ENCODE peak calls at places on chromosome 15, in eight cellular contexts. J is mucosa of descending colon, A is hepatocyte, R is astrocyte, V is heart left ventricle, K is ovary, N is cardiac muscle cell, X is spleen. I is an unnamed sample.

GRCh38 chr15:84878504-84878903 is 6.0 kb upstream of the SLC28A1 start:
- DNase-seq in V (peak; percentile 56), X (no peak), N (peak; percentile 70), R (peak; percentile 23), A (peak; percentile 71), K (peak; percentile 70), J (no peak), I (peak; percentile 1)

GRCh38 chr15:39321977-39322376 is 258.9 kb upstream of the THBS1 start:
- DNase-seq in K (no peak), N (peak; percentile 48), J (no peak), R (peak; percentile 62), V (no peak), X (no peak), A (no peak), I (no peak)

GRCh38 chr15:57455969-57456368 is 79.7 kb downstream of the CGNL1 start:
- DNase-seq in J (no peak), R (no peak), A (no peak), K (no peak), X (no peak), N (no peak), V (no peak), I (no peak)

GRCh38 chr15:78875107-78875914 is 2.6 kb downstream of the MORF4L1 start:
- DNase-seq in J (no peak), R (no peak), A (no peak), N (no peak), X (no peak), K (peak; percentile 34), V (no peak), I (no peak)

GRCh38 chr15:26869628-26870027 is 2.8 kb downstream of the GABRA5 start:
- DNase-seq in V (no peak), K (no peak), J (no peak), N (no peak), A (no peak), R (no peak), X (no peak), I (no peak)

GRCh38 chr15:37134699-37135131 is 34.4 kb upstream of the MEIS2 start:
- DNase-seq in K (no peak), J (no peak), R (no peak), N (peak; percentile 60), V (no peak), A (peak; percentile 44), X (no peak), I (no peak)

GRCh38 chr15:36688310-36689102 is 109.1 kb downstream of the CDIN1 start:
- DNase-seq in A (no peak), J (no peak), N (peak; percentile 15), X (no peak), V (no peak), R (peak; percentile 61), K (no peak), I (no peak)

GRCh38 chr15:67967871-67968423 is 86.2 kb upstream of the PIAS1 start:
- DNase-seq in J (peak; percentile 74), X (peak; percentile 87), N (peak; percentile 79), K (peak; percentile 83), V (peak; percentile 82), A (peak; percentile 87), R (peak; percentile 53), I (peak; percentile 19)

GRCh38 chr15:50686468-50687301 is at the start of gene TRPM7:
- DNase-seq in J (peak; percentile 93), K (peak; percentile 91), A (peak; percentile 95), N (peak; percentile 91), V (peak; percentile 90), R (peak; percentile 76), X (peak; percentile 97), I (peak; percentile 37)

GRCh38 chr15:60022379-60022741 is 18.2 kb downstream of the FOXB1 start:
- DNase-seq in X (no peak), R (no peak), V (no peak), A (no peak), K (no peak), N (no peak), J (no peak), I (no peak)
- H3K4me3 ChIP-seq in X (no peak overlapping the region), R (no peak overlapping the region), V (no peak overlapping the region), A (no peak overlapping the region), K (no peak overlapping the region), N (no peak overlapping the region), J (no peak overlapping the region), I (no peak overlapping the region)

GRCh38 chr15:64092075-64092820 is 1.4 kb downstream of the CIAO2A start:
- DNase-seq in R (no peak), A (no peak), K (no peak), J (no peak), X (no peak), N (no peak), V (no peak), I (no peak)
- TF ChIP-seq CTCF in R (no peak), A (peak; percentile 38), K (no peak), J (no peak), X (no peak), N (no peak), V (no peak), I (no peak)

DNA sequence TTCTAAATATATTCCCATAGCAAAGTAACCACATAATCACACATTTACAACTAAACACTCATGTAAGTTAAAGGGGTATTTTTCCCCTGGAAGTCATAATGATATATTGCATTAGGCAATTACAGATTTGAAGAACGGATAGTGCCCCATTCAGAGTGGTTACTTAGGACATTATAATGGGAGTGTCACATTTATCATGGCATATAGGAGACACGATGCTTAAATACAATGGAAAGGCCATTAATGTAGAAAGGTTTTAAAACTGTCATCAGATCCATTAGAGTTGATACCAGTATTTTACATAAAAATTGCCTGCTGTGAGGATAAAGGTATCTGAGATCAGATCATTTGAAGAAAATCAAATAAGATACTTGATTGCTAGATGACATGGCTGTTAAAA is 582.0 kb upstream of the SEMA6D start:
- DNase-seq in N (no peak), A (no peak), R (no peak), V (no peak), X (no peak), J (no peak), K (no peak), I (no peak)
- H3K4me3 ChIP-seq in N (no peak overlapping the region), A (no peak overlapping the region), R (no peak overlapping the region), V (no peak overlapping the region), X (no peak overlapping the region), J (no peak overlapping the region), K (no peak overlapping the region), I (no peak overlapping the region)

DNA sequence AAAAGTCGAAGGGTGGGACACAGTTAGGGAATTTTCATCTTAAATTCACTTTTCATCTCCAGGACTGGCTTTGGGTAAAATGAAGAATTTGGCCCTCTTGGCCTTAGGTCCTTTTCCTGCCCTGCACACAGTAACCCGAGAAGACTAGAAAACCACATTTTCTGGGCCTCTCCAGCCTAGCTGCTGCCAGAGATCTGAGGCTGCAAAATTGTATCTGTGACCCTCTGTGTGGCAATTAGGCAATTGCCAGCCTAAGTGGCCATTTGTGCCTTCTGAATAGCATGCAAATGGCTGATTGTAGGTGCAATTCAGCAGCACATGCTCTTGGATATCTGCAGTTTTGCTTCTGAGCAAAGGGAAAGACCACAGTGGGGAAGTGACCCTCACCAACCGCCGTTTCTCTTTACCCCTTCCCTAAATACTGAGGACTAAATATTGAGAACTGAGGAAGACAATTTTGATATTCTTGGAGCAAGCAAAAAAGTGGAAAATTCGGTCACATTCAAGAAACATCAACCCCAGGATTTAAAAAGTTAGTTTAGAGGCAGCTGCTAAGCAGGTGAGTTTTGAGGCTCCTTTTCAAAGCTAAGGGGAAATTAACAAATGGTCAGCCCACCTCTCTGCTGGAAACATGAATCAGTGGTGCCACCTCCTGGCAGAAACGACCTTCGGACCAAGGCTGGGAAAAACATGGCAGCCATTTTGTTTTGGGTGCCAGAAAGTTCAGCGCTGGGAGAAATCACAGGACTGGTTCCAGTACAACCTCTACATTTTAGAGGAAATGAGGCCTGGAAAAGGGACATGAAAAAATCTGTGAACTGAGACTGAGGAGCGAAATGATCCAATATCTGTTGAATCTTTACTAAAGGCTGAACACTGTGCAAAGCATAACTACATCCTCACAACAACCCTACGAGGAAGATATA is 56.6 kb upstream of the PRTG start:
- DNase-seq in J (no peak), K (peak; percentile 24), V (no peak), X (no peak), A (peak; percentile 78), R (peak; percentile 25), N (peak; percentile 76), I (no peak)
- TF ChIP-seq CTCF in J (no peak), K (no peak), V (peak; percentile 51), X (no peak), A (peak; percentile 83), R (peak; percentile 68), N (peak; percentile 77), I (peak; percentile 66)